ENCODE peak calls at places on chromosomes 2 and 18, in five cellular contexts. M, D, F, U and X are unnamed samples.

GRCh38 chr18:63292844-63293683 is 26.5 kb downstream of the BCL2 start:
- DNase-seq in U (no peak), M (no peak), D (no peak), F (no peak), X (no peak)

GRCh38 chr2:148814143-148814852 is 60.7 kb upstream of the KIF5C start:
- DNase-seq in M (no peak), U (no peak), F (no peak), D (no peak), X (no peak)

GRCh38 chr2:99840831-99841230 is 301.6 kb downstream of the AFF3 start:
- DNase-seq in D (no peak), M (no peak), F (no peak), U (no peak), X (no peak)

GRCh38 chr2:16321256-16321655 is 344.4 kb downstream of the CYRIA start:
- DNase-seq in F (no peak), D (no peak), U (no peak), M (no peak), X (no peak)

GRCh38 chr2:224952942-224953657 is 89.2 kb downstream of the DOCK10 start:
- DNase-seq in U (no peak), D (no peak), M (no peak), F (no peak), X (no peak)

GRCh38 chr2:37885329-37885993 is 39.6 kb upstream of the RMDN2 start:
- DNase-seq in M (no peak), F (no peak), D (no peak), U (no peak), X (no peak)

GRCh38 chr2:197077336-197077735 is 150.8 kb upstream of the PGAP1 start:
- DNase-seq in M (no peak), U (no peak), F (no peak), D (no peak), X (no peak)

GRCh38 chr18:78901923-78902794 is 77.5 kb upstream of the SALL3 start:
- DNase-seq in F (no peak), M (no peak), U (no peak), D (no peak), X (no peak)

GRCh38 chr2:224793961-224794360 is 77.8 kb upstream of the CCDC195 start:
- DNase-seq in M (no peak), D (no peak), U (no peak), F (no peak), X (no peak)

GRCh38 chr2:23916727-23917458 is 10.0 kb downstream of the ATAD2B start:
- DNase-seq in M (no peak), F (no peak), U (peak; percentile 73), D (peak; percentile 39), X (peak; percentile 42)

GRCh38 chr2:110853516-110853915 is 121.1 kb downstream of the ACOXL start:
- DNase-seq in U (peak; percentile 42), F (no peak), M (peak; percentile 27), D (no peak), X (peak; percentile 42)

GRCh38 chr2:3730646-3731045 is 27.3 kb downstream of the DCDC2C start:
- DNase-seq in F (no peak), D (no peak), U (no peak), M (no peak), X (no peak)

GRCh38 chr2:230184727-230185578 is 34.8 kb downstream of the SP110 start:
- DNase-seq in M (no peak), U (no peak), D (no peak), F (no peak), X (no peak)

GRCh38 chr2:113169002-113169530 is 4.7 kb upstream of the PSD4 start:
- DNase-seq in D (no peak), U (no peak), M (no peak), F (no peak), X (no peak)

GRCh38 chr18:2980607-2980923 is 32.4 kb downstream of the LPIN2 start:
- DNase-seq in D (no peak), M (no peak), U (no peak), F (no peak), X (no peak)

GRCh38 chr18:34592961-34593382 is 117.1 kb upstream of the DTNA start:
- DNase-seq in M (no peak), D (no peak), U (no peak), F (no peak), X (no peak)

GRCh38 chr2:102334471-102334870 is 21.1 kb upstream of the IL18R1 start:
- DNase-seq in F (no peak), D (no peak), M (no peak), U (no peak), X (no peak)

GRCh38 chr2:235414422-235414821 is 79.4 kb upstream of the AGAP1 start:
- DNase-seq in U (no peak), D (no peak), F (no peak), M (no peak), X (no peak)

GRCh38 chr18:10015288-10015701 is 101.5 kb downstream of the VAPA start:
- DNase-seq in D (no peak), U (no peak), F (no peak), M (no peak), X (no peak)

GRCh38 chr2:216114476-216115223 is 5.5 kb downstream of the XRCC5 start:
- DNase-seq in U (peak; percentile 100), M (peak; percentile 98), D (peak; percentile 87), F (peak; percentile 94), X (peak; percentile 96)

GRCh38 chr2:26849056-26850001 is 1.4 kb downstream of the DPYSL5 start:
- DNase-seq in F (no peak), M (no peak), U (no peak), D (peak; percentile 85), X (peak; percentile 28)

GRCh38 chr18:3151379-3152264 is 68.1 kb downstream of the MYOM1 start:
- DNase-seq in D (peak; percentile 64), U (peak; percentile 36), M (no peak), F (no peak), X (peak; percentile 65)

GRCh38 chr2:170073288-170073687 is 104.7 kb upstream of the MYO3B start:
- DNase-seq in U (no peak), M (no peak), D (peak; percentile 5), F (no peak), X (no peak)

GRCh38 chr2:165067958-165068612 is 112.8 kb upstream of the SLC38A11 start:
- DNase-seq in U (no peak), D (peak; percentile 79), F (no peak), M (no peak), X (peak; percentile 26)

GRCh38 chr2:17058772-17059402 is 393.3 kb upstream of the CYRIA start:
- DNase-seq in D (no peak), M (no peak), F (no peak), U (no peak), X (no peak)

GRCh38 chr2:204180671-204181070 is 244.1 kb downstream of the ICOS start:
- DNase-seq in D (peak; percentile 19), U (no peak), M (no peak), F (no peak), X (no peak)

GRCh38 chr2:178874529-178875240 is 67.5 kb upstream of the TTN start:
- DNase-seq in M (no peak), D (no peak), U (no peak), F (no peak), X (no peak)

GRCh38 chr2:181258761-181259160 is 198.4 kb upstream of the ITGA4 start:
- DNase-seq in U (peak; percentile 4), D (no peak), F (no peak), M (no peak), X (no peak)

GRCh38 chr18:22230403-22231042 is 61.1 kb downstream of the GATA6 start:
- DNase-seq in M (no peak), U (no peak), D (no peak), F (no peak), X (no peak)

GRCh38 chr2:109318150-109318948 is 189.3 kb downstream of the SH3RF3 start:
- DNase-seq in U (peak; percentile 20), D (peak; percentile 82), M (no peak), F (no peak), X (no peak)

GRCh38 chr18:22674300-22674699 is 256.6 kb upstream of the CTAGE1 start:
- DNase-seq in U (no peak), F (no peak), D (no peak), M (peak; percentile 7), X (no peak)

GRCh38 chr2:9983413-9984216 is 32.1 kb downstream of the GRHL1 start:
- DNase-seq in M (no peak), D (no peak), F (no peak), U (no peak), X (no peak)

GRCh38 chr18:32906506-32907214 is 133.8 kb upstream of the KLHL14 start:
- DNase-seq in M (no peak), D (no peak), F (no peak), U (no peak), X (no peak)

GRCh38 chr18:60120231-60120630 is 220.4 kb downstream of the PMAIP1 start:
- DNase-seq in M (no peak), U (no peak), F (no peak), D (no peak), X (peak; percentile 3)

GRCh38 chr2:150485114-150485870 is 2.2 kb downstream of the RND3 start:
- DNase-seq in D (peak; percentile 64), M (no peak), U (peak; percentile 30), F (no peak), X (no peak)

GRCh38 chr2:78383576-78383975 is 641.9 kb upstream of the REG3G start:
- DNase-seq in M (no peak), D (no peak), F (no peak), U (no peak), X (no peak)

GRCh38 chr2:18479901-18480369 is 80.5 kb downstream of the RDH14 start:
- DNase-seq in U (no peak), M (no peak), D (no peak), F (no peak), X (no peak)

GRCh38 chr2:39839261-39839848 is 60.3 kb upstream of the THUMPD2 start:
- DNase-seq in M (no peak), F (no peak), U (no peak), D (no peak), X (no peak)
- TF ChIP-seq REST in M (no peak), F (no peak), U (no peak), D (no peak), X (no peak)

GRCh38 chr2:62424899-62425298 is 81.1 kb downstream of the TMEM17 start:
- DNase-seq in M (no peak), F (no peak), U (no peak), D (no peak), X (no peak)
- TF ChIP-seq YY1 in M (no peak), F (no peak), U (no peak), D (no peak), X (no peak)

DNA sequence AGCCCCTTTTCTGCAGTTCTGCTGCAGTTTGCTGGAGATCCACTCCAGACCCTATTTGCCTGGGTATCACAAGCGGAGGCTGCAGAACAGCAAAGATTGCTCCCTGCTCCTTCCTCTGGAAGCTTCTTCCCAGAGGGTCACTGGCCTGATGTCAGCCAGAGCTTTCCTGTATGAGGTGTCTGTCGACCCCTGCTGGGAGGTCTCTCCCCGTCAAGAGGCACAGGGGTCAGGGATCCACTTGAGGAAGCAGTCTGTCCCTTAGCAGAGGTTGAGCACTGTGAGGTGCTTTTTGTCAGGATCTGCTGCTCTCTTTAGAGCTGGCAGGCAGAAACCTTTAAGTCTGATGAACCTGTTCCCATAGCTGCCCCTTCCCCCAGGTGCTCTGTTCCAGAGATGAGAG is 42.0 kb upstream of the MYL1 start:
- DNase-seq in M (no peak), F (no peak), U (no peak), D (no peak), X (no peak)
- TF ChIP-seq REST in M (no peak), F (no peak), U (no peak), D (no peak), X (no peak)

DNA sequence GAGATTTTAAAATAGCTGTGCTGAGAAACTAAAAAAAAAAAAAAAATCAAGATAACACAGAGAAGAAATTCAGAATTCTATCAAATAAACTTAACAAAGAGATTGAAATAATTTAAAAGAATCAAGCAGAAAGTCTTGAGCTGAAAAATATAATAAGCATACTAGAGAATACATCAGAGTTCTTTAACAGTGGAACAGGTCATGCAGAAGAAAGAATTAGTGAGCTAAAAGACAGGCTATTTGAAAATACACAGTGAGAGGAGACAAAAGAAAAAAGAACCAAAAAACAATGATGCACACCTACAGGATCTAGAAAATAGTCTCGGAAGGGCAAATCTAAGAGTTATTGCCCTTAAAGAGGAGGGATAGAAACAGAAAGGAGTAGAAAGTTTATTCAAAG is 548.1 kb downstream of the ADCYAP1 start:
- DNase-seq in D (no peak), M (no peak), U (no peak), F (no peak), X (no peak)
- TF ChIP-seq YY1 in D (no peak), M (no peak), U (no peak), F (no peak), X (no peak)